ENCODE peak calls at places on chromosomes 5 and 9, in seven cellular contexts. One of them, this sample, is unnamed.

GRCh38 chr5:116280149-116280803 is 195.5 kb downstream of the COMMD10 start:
- DNase-seq in mammary epithelial cell: no peak
- DNase-seq in astrocyte: no peak
- DNase-seq in hepatocyte: no peak
- DNase-seq in right cardiac atrium: no peak
- DNase-seq in Peyer's patch: no peak
- DNase-seq in HCT116: no peak
- DNase-seq in this sample: no peak

GRCh38 chr5:36180556-36181350 is 28.8 kb downstream of the SKP2 start:
- DNase-seq in astrocyte: no peak
- DNase-seq in hepatocyte: no peak
- DNase-seq in Peyer's patch: no peak
- DNase-seq in right cardiac atrium: no peak
- DNase-seq in mammary epithelial cell: no peak
- DNase-seq in HCT116: no peak
- DNase-seq in this sample: no peak

GRCh38 chr5:166883016-166883415 is 1408.4 kb upstream of the WWC1 start:
- DNase-seq in mammary epithelial cell: peak; percentile 51
- DNase-seq in astrocyte: peak; percentile 15
- DNase-seq in Peyer's patch: no peak
- DNase-seq in HCT116: no peak
- DNase-seq in hepatocyte: no peak
- DNase-seq in right cardiac atrium: no peak
- DNase-seq in this sample: no peak

GRCh38 chr9:98451576-98451975 is 196.1 kb upstream of the TBC1D2 start:
- DNase-seq in HCT116: no peak
- DNase-seq in mammary epithelial cell: no peak
- DNase-seq in hepatocyte: no peak
- DNase-seq in Peyer's patch: no peak
- DNase-seq in astrocyte: no peak
- DNase-seq in right cardiac atrium: no peak
- DNase-seq in this sample: no peak

GRCh38 chr9:87282477-87282991 is 215.1 kb upstream of the DAPK1 start:
- DNase-seq in Peyer's patch: no peak
- DNase-seq in astrocyte: no peak
- DNase-seq in hepatocyte: no peak
- DNase-seq in right cardiac atrium: no peak
- DNase-seq in HCT116: no peak
- DNase-seq in mammary epithelial cell: no peak
- DNase-seq in this sample: no peak

GRCh38 chr5:178288373-178289368 is 56.1 kb upstream of the PHYKPL start:
- DNase-seq in HCT116: no peak
- DNase-seq in hepatocyte: peak; percentile 40
- DNase-seq in astrocyte: no peak
- DNase-seq in mammary epithelial cell: peak; percentile 61
- DNase-seq in right cardiac atrium: peak; percentile 43
- DNase-seq in Peyer's patch: peak; percentile 29
- DNase-seq in this sample: no peak

GRCh38 chr5:53291528-53291927 is 182.0 kb upstream of the MOCS2 start:
- DNase-seq in Peyer's patch: no peak
- DNase-seq in hepatocyte: peak; percentile 12
- DNase-seq in astrocyte: no peak
- DNase-seq in mammary epithelial cell: peak; percentile 60
- DNase-seq in right cardiac atrium: no peak
- DNase-seq in HCT116: no peak
- DNase-seq in this sample: no peak

GRCh38 chr9:96169488-96169887 is 132.5 kb downstream of the HSD17B3 start:
- DNase-seq in mammary epithelial cell: no peak
- DNase-seq in Peyer's patch: peak; percentile 61
- DNase-seq in right cardiac atrium: peak; percentile 70
- DNase-seq in hepatocyte: peak; percentile 84
- DNase-seq in astrocyte: no peak
- DNase-seq in HCT116: no peak
- DNase-seq in this sample: no peak

GRCh38 chr5:91840412-91840811 is 457.3 kb upstream of the ARRDC3 start:
- DNase-seq in HCT116: no peak
- DNase-seq in astrocyte: no peak
- DNase-seq in right cardiac atrium: no peak
- DNase-seq in Peyer's patch: no peak
- DNase-seq in mammary epithelial cell: no peak
- DNase-seq in hepatocyte: no peak
- DNase-seq in this sample: no peak

GRCh38 chr5:138874771-138875628 is at the start of gene LRRTM2:
- DNase-seq in hepatocyte: peak; percentile 43
- DNase-seq in Peyer's patch: no peak
- DNase-seq in mammary epithelial cell: peak; percentile 82
- DNase-seq in HCT116: no peak
- DNase-seq in right cardiac atrium: no peak
- DNase-seq in astrocyte: peak; percentile 92
- DNase-seq in this sample: no peak

GRCh38 chr9:34988218-34989055 is 1.1 kb upstream of the DNAJB5 start:
- DNase-seq in hepatocyte: no peak
- DNase-seq in mammary epithelial cell: no peak
- DNase-seq in right cardiac atrium: peak; percentile 77
- DNase-seq in astrocyte: no peak
- DNase-seq in Peyer's patch: no peak
- DNase-seq in HCT116: no peak
- DNase-seq in this sample: peak; percentile 76

GRCh38 chr5:42626462-42626861 is 130.2 kb upstream of the CCDC152 start:
- DNase-seq in right cardiac atrium: no peak
- DNase-seq in mammary epithelial cell: no peak
- DNase-seq in HCT116: no peak
- DNase-seq in Peyer's patch: no peak
- DNase-seq in astrocyte: no peak
- DNase-seq in hepatocyte: no peak
- DNase-seq in this sample: no peak

GRCh38 chr9:121720992-121721350 is 69.5 kb downstream of the DAB2IP start:
- DNase-seq in HCT116: no peak
- DNase-seq in astrocyte: no peak
- DNase-seq in right cardiac atrium: no peak
- DNase-seq in hepatocyte: no peak
- DNase-seq in mammary epithelial cell: peak; percentile 21
- DNase-seq in Peyer's patch: no peak
- DNase-seq in this sample: no peak

GRCh38 chr9:90843530-90843929 is 41.9 kb downstream of the SYK start:
- DNase-seq in Peyer's patch: no peak
- DNase-seq in astrocyte: no peak
- DNase-seq in right cardiac atrium: no peak
- DNase-seq in hepatocyte: no peak
- DNase-seq in mammary epithelial cell: no peak
- DNase-seq in HCT116: no peak
- DNase-seq in this sample: no peak

GRCh38 chr9:98345011-98345410 is 89.6 kb upstream of the TBC1D2 start:
- DNase-seq in mammary epithelial cell: no peak
- DNase-seq in HCT116: no peak
- DNase-seq in hepatocyte: no peak
- DNase-seq in astrocyte: no peak
- DNase-seq in right cardiac atrium: no peak
- DNase-seq in Peyer's patch: no peak
- DNase-seq in this sample: no peak

GRCh38 chr9:93859431-93860215 is 95.5 kb downstream of the BARX1 start:
- DNase-seq in mammary epithelial cell: no peak
- DNase-seq in Peyer's patch: no peak
- DNase-seq in astrocyte: no peak
- DNase-seq in hepatocyte: no peak
- DNase-seq in HCT116: no peak
- DNase-seq in right cardiac atrium: no peak
- DNase-seq in this sample: no peak

GRCh38 chr9:34518110-34518616 is 4.6 kb downstream of the ENHO start:
- DNase-seq in mammary epithelial cell: no peak
- DNase-seq in hepatocyte: no peak
- DNase-seq in right cardiac atrium: no peak
- DNase-seq in Peyer's patch: peak; percentile 15
- DNase-seq in astrocyte: no peak
- DNase-seq in HCT116: no peak
- DNase-seq in this sample: no peak

GRCh38 chr9:20209421-20210340 is 412.6 kb downstream of the MLLT3 start:
- DNase-seq in HCT116: no peak
- DNase-seq in right cardiac atrium: no peak
- DNase-seq in astrocyte: peak; percentile 40
- DNase-seq in hepatocyte: no peak
- DNase-seq in Peyer's patch: no peak
- DNase-seq in mammary epithelial cell: no peak
- DNase-seq in this sample: peak; percentile 2

GRCh38 chr9:77175152-77175551 is 2.2 kb upstream of the VPS13A start:
- DNase-seq in astrocyte: no peak
- DNase-seq in mammary epithelial cell: no peak
- DNase-seq in HCT116: no peak
- DNase-seq in hepatocyte: no peak
- DNase-seq in Peyer's patch: no peak
- DNase-seq in right cardiac atrium: no peak
- DNase-seq in this sample: no peak

GRCh38 chr9:115283395-115283794 is 165.4 kb upstream of the TNC start:
- DNase-seq in HCT116: no peak
- DNase-seq in mammary epithelial cell: no peak
- DNase-seq in astrocyte: no peak
- DNase-seq in hepatocyte: no peak
- DNase-seq in Peyer's patch: no peak
- DNase-seq in right cardiac atrium: no peak
- DNase-seq in this sample: no peak

GRCh38 chr5:33850100-33850594 is 41.6 kb downstream of the ADAMTS12 start:
- DNase-seq in right cardiac atrium: peak; percentile 34
- DNase-seq in hepatocyte: no peak
- DNase-seq in Peyer's patch: no peak
- DNase-seq in mammary epithelial cell: peak; percentile 98
- DNase-seq in astrocyte: peak; percentile 81
- DNase-seq in HCT116: no peak
- DNase-seq in this sample: peak; percentile 51

GRCh38 chr9:88344013-88344412 is 44.2 kb upstream of the SPIN1 start:
- DNase-seq in Peyer's patch: no peak
- DNase-seq in hepatocyte: no peak
- DNase-seq in mammary epithelial cell: no peak
- DNase-seq in HCT116: no peak
- DNase-seq in right cardiac atrium: no peak
- DNase-seq in astrocyte: no peak
- DNase-seq in this sample: no peak

GRCh38 chr5:3818612-3819011 is 223.0 kb downstream of the IRX1 start:
- DNase-seq in astrocyte: no peak
- DNase-seq in HCT116: no peak
- DNase-seq in mammary epithelial cell: no peak
- DNase-seq in right cardiac atrium: no peak
- DNase-seq in hepatocyte: no peak
- DNase-seq in Peyer's patch: no peak
- DNase-seq in this sample: no peak

GRCh38 chr9:108603141-108603540 is 252.6 kb downstream of the ACTL7B start:
- DNase-seq in right cardiac atrium: peak; percentile 62
- DNase-seq in mammary epithelial cell: peak; percentile 95
- DNase-seq in hepatocyte: peak; percentile 10
- DNase-seq in astrocyte: no peak
- DNase-seq in Peyer's patch: no peak
- DNase-seq in HCT116: no peak
- DNase-seq in this sample: no peak

DNA sequence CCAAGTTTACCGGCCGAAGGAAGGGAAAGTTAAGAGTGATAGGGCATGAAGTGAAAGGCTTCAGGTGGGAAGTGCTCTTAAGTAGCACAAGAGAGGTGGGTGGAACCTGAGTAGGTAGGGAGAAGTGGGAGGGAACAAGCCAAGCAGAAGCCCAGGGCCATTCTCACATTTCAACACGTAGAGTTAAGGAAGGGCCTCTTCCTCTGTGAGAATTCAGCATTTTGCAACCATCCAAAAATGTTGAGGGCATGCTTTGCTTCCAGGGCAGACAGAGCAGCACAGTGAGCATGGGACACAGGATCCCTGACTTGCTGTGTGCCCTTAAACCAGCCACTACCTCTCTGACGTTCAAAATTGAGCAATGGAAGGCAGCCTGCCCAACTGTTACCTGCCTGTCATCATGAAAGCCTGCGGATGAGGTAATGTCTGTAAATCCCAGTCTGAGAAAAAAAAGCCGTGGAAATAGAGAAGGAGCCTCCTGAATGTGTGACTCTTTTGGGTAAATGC is 3.3 kb downstream of the CYFIP2 start:
- DNase-seq in Peyer's patch: no peak
- DNase-seq in right cardiac atrium: no peak
- DNase-seq in HCT116: no peak
- DNase-seq in astrocyte: no peak
- DNase-seq in hepatocyte: no peak
- DNase-seq in mammary epithelial cell: no peak
- DNase-seq in this sample: no peak
- H3K4me3 ChIP-seq in Peyer's patch: no peak overlapping the region
- H3K4me3 ChIP-seq in right cardiac atrium: no peak overlapping the region
- H3K4me3 ChIP-seq in HCT116: no peak overlapping the region
- H3K4me3 ChIP-seq in astrocyte: no peak overlapping the region
- H3K4me3 ChIP-seq in hepatocyte: no peak overlapping the region
- H3K4me3 ChIP-seq in mammary epithelial cell: no peak overlapping the region
- H3K4me3 ChIP-seq in this sample: peak overlapping the region; percentile 33

GRCh38 chr5:181255836-181256578 is 4.9 kb downstream of the TRIM52 start:
- DNase-seq in HCT116: no peak
- DNase-seq in right cardiac atrium: no peak
- DNase-seq in astrocyte: no peak
- DNase-seq in hepatocyte: no peak
- DNase-seq in Peyer's patch: no peak
- DNase-seq in mammary epithelial cell: no peak
- DNase-seq in this sample: no peak
- H3K4me1 ChIP-seq in HCT116: peaks cover 15% of the 10 kb centered on the region
- H3K4me1 ChIP-seq in right cardiac atrium: no peaks in the 10 kb centered on the region
- H3K4me1 ChIP-seq in astrocyte: peaks cover 12% of the 10 kb centered on the region
- H3K4me1 ChIP-seq in hepatocyte: peaks cover 21% of the 10 kb centered on the region
- H3K4me1 ChIP-seq in Peyer's patch: peaks cover 20% of the 10 kb centered on the region
- H3K4me1 ChIP-seq in mammary epithelial cell: peaks cover 16% of the 10 kb centered on the region
- H3K4me1 ChIP-seq in this sample: peaks cover 57% of the 10 kb centered on the region

GRCh38 chr9:21398955-21399489 is 9.9 kb upstream of the IFNA8 start:
- DNase-seq in astrocyte: no peak
- DNase-seq in Peyer's patch: no peak
- DNase-seq in hepatocyte: no peak
- DNase-seq in right cardiac atrium: no peak
- DNase-seq in HCT116: no peak
- DNase-seq in mammary epithelial cell: no peak
- DNase-seq in this sample: no peak
- H3K27me3 ChIP-seq in astrocyte: peaks cover 18% of the 10 kb centered on the region
- H3K27me3 ChIP-seq in Peyer's patch: no peaks in the 10 kb centered on the region
- H3K27me3 ChIP-seq in hepatocyte: peaks cover 53% of the 10 kb centered on the region
- H3K27me3 ChIP-seq in right cardiac atrium: peaks cover 3% of the 10 kb centered on the region
- H3K27me3 ChIP-seq in HCT116: no peaks in the 10 kb centered on the region
- H3K27me3 ChIP-seq in mammary epithelial cell: peaks cover 22% of the 10 kb centered on the region
- H3K27me3 ChIP-seq in this sample: peaks cover 11% of the 10 kb centered on the region

GRCh38 chr9:109779711-109780452 is at the start of gene PALM2AKAP2:
- DNase-seq in astrocyte: peak; percentile 54
- DNase-seq in right cardiac atrium: peak; percentile 93
- DNase-seq in Peyer's patch: peak; percentile 68
- DNase-seq in hepatocyte: peak; percentile 87
- DNase-seq in mammary epithelial cell: peak; percentile 73
- DNase-seq in HCT116: no peak
- DNase-seq in this sample: no peak

GRCh38 chr9:109776391-109776790 is 3.6 kb upstream of the PALM2AKAP2 start:
- DNase-seq in Peyer's patch: no peak
- DNase-seq in mammary epithelial cell: peak; percentile 59
- DNase-seq in right cardiac atrium: no peak
- DNase-seq in astrocyte: no peak
- DNase-seq in hepatocyte: no peak
- DNase-seq in HCT116: no peak
- DNase-seq in this sample: no peak

GRCh38 chr9:109771796-109772525 is 8.0 kb upstream of the PALM2AKAP2 start:
- DNase-seq in Peyer's patch: no peak
- DNase-seq in hepatocyte: peak; percentile 37
- DNase-seq in HCT116: no peak
- DNase-seq in astrocyte: peak; percentile 75
- DNase-seq in right cardiac atrium: peak; percentile 81
- DNase-seq in mammary epithelial cell: no peak
- DNase-seq in this sample: no peak

GRCh38 chr9:109771084-109771483 is 8.9 kb upstream of the PALM2AKAP2 start:
- DNase-seq in right cardiac atrium: no peak
- DNase-seq in HCT116: no peak
- DNase-seq in hepatocyte: no peak
- DNase-seq in mammary epithelial cell: no peak
- DNase-seq in Peyer's patch: no peak
- DNase-seq in astrocyte: peak; percentile 97
- DNase-seq in this sample: no peak

GRCh38 chr9:109775516-109775915 is 4.5 kb upstream of the PALM2AKAP2 start:
- DNase-seq in HCT116: no peak
- DNase-seq in Peyer's patch: no peak
- DNase-seq in hepatocyte: no peak
- DNase-seq in right cardiac atrium: no peak
- DNase-seq in mammary epithelial cell: peak; percentile 65
- DNase-seq in astrocyte: peak; percentile 49
- DNase-seq in this sample: no peak
- H3K4me3 ChIP-seq in HCT116: no peak overlapping the region
- H3K4me3 ChIP-seq in Peyer's patch: no peak overlapping the region
- H3K4me3 ChIP-seq in hepatocyte: no peak overlapping the region
- H3K4me3 ChIP-seq in right cardiac atrium: no peak overlapping the region
- H3K4me3 ChIP-seq in mammary epithelial cell: no peak overlapping the region
- H3K4me3 ChIP-seq in astrocyte: no peak overlapping the region
- H3K4me3 ChIP-seq in this sample: no peak overlapping the region